ENCODE peak calls at places on chromosome 10, in eight cellular contexts. E is HCT116; M is aorta; R is WTC11; V is stimulated activated CD8-positive, alpha-beta memory T cell treated with anti-CD3 and anti-CD28 coated beads, Interleukin-2, amount 100 ng/mL, for 1 hour; Q is CD4-positive, alpha-beta T cell; O is neuronal stem cell; F is dermis blood vessel endothelial cell. A is an unnamed sample.

GRCh38 chr10:557792-558328 is 131.6 kb downstream of the DIP2C start:
- DNase-seq in F (no peak), V (no peak), O (no peak), E (peak), R (peak), M (no peak), Q (no peak), A (peak)

GRCh38 chr10:70664702-70665195 is 7.6 kb upstream of the ADAMTS14 start:
- DNase-seq in R (no peak), O (no peak), Q (no peak), E (no peak), M (no peak), F (no peak), V (no peak), A (peak)

GRCh38 chr10:14839305-14839695 is 1.2 kb downstream of the HSPA14 start:
- DNase-seq in R (no peak), M (no peak), V (no peak), F (peak), Q (no peak), O (no peak), E (no peak), A (no peak)

GRCh38 chr10:123009105-123009805 is 449 bp downstream of the ACADSB start:
- DNase-seq in V (peak), E (no peak), Q (no peak), M (peak), F (peak), O (peak), R (peak), A (no peak)

GRCh38 chr10:129258570-129258969 is 208.5 kb upstream of the MGMT start:
- DNase-seq in O (no peak), E (no peak), M (no peak), R (no peak), V (no peak), F (peak), Q (no peak), A (no peak)

GRCh38 chr10:113746188-113746950 is 5.1 kb upstream of the PLEKHS1 start:
- DNase-seq in R (no peak), V (no peak), Q (no peak), F (no peak), E (no peak), M (no peak), O (no peak), A (peak)

GRCh38 chr10:69685426-69685801 is 55.4 kb downstream of the FAM241B start:
- DNase-seq in E (no peak), O (no peak), R (no peak), V (no peak), M (no peak), F (no peak), Q (no peak), A (no peak)

GRCh38 chr10:101986277-101986971 is 69.5 kb downstream of the ARMH3 start:
- DNase-seq in R (no peak), E (no peak), V (no peak), F (peak), M (peak), O (no peak), Q (no peak), A (no peak)

GRCh38 chr10:52877453-52877852 is 104.9 kb upstream of the MBL2 start:
- DNase-seq in V (no peak), M (no peak), E (no peak), R (no peak), Q (no peak), O (no peak), F (no peak), A (no peak)

GRCh38 chr10:1206101-1206500 is 149.9 kb downstream of the WDR37 start:
- DNase-seq in O (no peak), V (no peak), E (no peak), M (no peak), Q (no peak), R (no peak), F (no peak), A (no peak)

GRCh38 chr10:101972761-101973160 is 83.2 kb downstream of the ARMH3 start:
- DNase-seq in E (no peak), O (no peak), R (no peak), Q (no peak), F (no peak), M (no peak), V (no peak), A (peak)

GRCh38 chr10:10677479-10677878 is 340.2 kb upstream of the CELF2 start:
- DNase-seq in F (peak), O (peak), M (peak), R (peak), Q (peak), V (no peak), E (no peak), A (peak)

GRCh38 chr10:96170212-96170611 is 40.1 kb downstream of the ZNF518A start:
- DNase-seq in R (no peak), M (no peak), E (no peak), O (no peak), Q (no peak), V (no peak), F (no peak), A (no peak)

GRCh38 chr10:109591631-109592030 is 331.7 kb downstream of the XPNPEP1 start:
- DNase-seq in E (no peak), F (no peak), R (no peak), M (no peak), O (no peak), V (no peak), Q (no peak), A (no peak)

GRCh38 chr10:96863922-96864543 is 31.9 kb downstream of the LCOR start:
- DNase-seq in O (no peak), Q (no peak), V (no peak), M (no peak), E (peak), R (no peak), F (peak), A (peak)

GRCh38 chr10:32446701-32447406 is 914 bp downstream of the CCDC7 start:
- DNase-seq in E (peak), M (no peak), V (no peak), F (peak), Q (no peak), R (no peak), O (no peak), A (no peak)

GRCh38 chr10:99836711-99837110 is 54.3 kb downstream of the ABCC2 start:
- DNase-seq in O (no peak), E (no peak), M (no peak), V (no peak), R (no peak), F (no peak), Q (no peak), A (no peak)

GRCh38 chr10:14532473-14533251 is 201.9 kb upstream of the FRMD4A start:
- DNase-seq in E (no peak), M (no peak), V (no peak), F (peak), R (no peak), Q (no peak), O (no peak), A (no peak)

GRCh38 chr10:95242581-95243317 is 48.1 kb downstream of the PDLIM1 start:
- DNase-seq in M (no peak), V (no peak), Q (no peak), F (peak), R (peak), E (no peak), O (peak), A (peak)

GRCh38 chr10:60818134-60818770 is 40.0 kb downstream of the CDK1 start:
- DNase-seq in O (no peak), V (no peak), R (no peak), F (no peak), E (no peak), Q (no peak), M (no peak), A (no peak)

GRCh38 chr10:91635401-91636400 is 2.8 kb upstream of the PPP1R3C start:
- DNase-seq in M (peak), F (peak), O (peak), E (peak), R (peak), Q (peak), V (no peak), A (peak)

GRCh38 chr10:12350167-12350872 is 973 bp downstream of the CAMK1D start:
- DNase-seq in R (peak), V (peak), M (peak), E (no peak), Q (peak), O (peak), F (peak), A (no peak)

GRCh38 chr10:94500063-94500462 is 45.5 kb upstream of the HELLS start:
- DNase-seq in Q (no peak), O (no peak), E (no peak), V (no peak), M (no peak), F (peak), R (no peak), A (peak)

GRCh38 chr10:131769691-131770090 is 131.1 kb upstream of the PPP2R2D start:
- DNase-seq in E (no peak), Q (no peak), M (no peak), V (no peak), O (no peak), R (no peak), F (no peak), A (no peak)

GRCh38 chr10:116796910-116797513 is 52.3 kb upstream of the ENO4 start:
- DNase-seq in R (peak), E (peak), V (peak), Q (peak), F (peak), O (peak), M (peak), A (peak)

GRCh38 chr10:30357075-30357801 is 8.2 kb upstream of the MTPAP start:
- DNase-seq in R (no peak), Q (no peak), V (no peak), F (no peak), O (no peak), E (no peak), M (no peak), A (no peak)

GRCh38 chr10:100970914-100971811 is 1.9 kb downstream of the SEMA4G start:
- DNase-seq in E (no peak), Q (no peak), O (no peak), V (no peak), F (no peak), M (no peak), R (no peak), A (no peak)

GRCh38 chr10:101769541-101770180 is 6.3 kb downstream of the FGF8 start:
- DNase-seq in O (no peak), V (no peak), E (no peak), M (no peak), Q (no peak), R (no peak), F (no peak), A (no peak)

GRCh38 chr10:132891994-132892393 is 50.4 kb downstream of the CFAP46 start:
- DNase-seq in F (no peak), Q (no peak), E (no peak), O (no peak), R (no peak), V (no peak), M (no peak), A (no peak)

GRCh38 chr10:132677096-132677904 is 108.6 kb downstream of the NKX6-2 start:
- DNase-seq in E (no peak), Q (no peak), F (no peak), O (no peak), V (no peak), R (peak), M (peak), A (no peak)

GRCh38 chr10:70357447-70358035 is 24.9 kb downstream of the LRRC20 start:
- DNase-seq in Q (no peak), E (no peak), O (no peak), V (no peak), F (no peak), R (no peak), M (peak), A (no peak)

GRCh38 chr10:118564114-118564513 is 31.3 kb downstream of the PRLHR start:
- DNase-seq in E (no peak), R (no peak), M (no peak), O (no peak), Q (no peak), F (no peak), V (no peak), A (no peak)

GRCh38 chr10:86295791-86296190 is 70.8 kb downstream of the GRID1 start:
- DNase-seq in O (no peak), F (no peak), V (no peak), R (no peak), Q (no peak), M (no peak), E (no peak), A (no peak)

GRCh38 chr10:112160834-112161233 is 22.7 kb downstream of the GPAM start:
- DNase-seq in V (no peak), R (no peak), Q (no peak), E (no peak), O (no peak), F (no peak), M (no peak), A (no peak)

GRCh38 chr10:62081322-62081945 is 179.9 kb downstream of the ARID5B start:
- DNase-seq in M (no peak), F (peak), R (no peak), O (no peak), E (no peak), Q (no peak), V (no peak), A (no peak)

GRCh38 chr10:58512470-58513188 is at the start of gene BICC1:
- DNase-seq in M (peak), R (peak), V (no peak), F (peak), O (peak), E (no peak), Q (no peak), A (no peak)

GRCh38 chr10:43137701-43137970 is 609 bp upstream of the CSGALNACT2 start:
- DNase-seq in Q (no peak), O (peak), V (no peak), M (peak), F (peak), E (no peak), R (no peak), A (no peak)

GRCh38 chr10:62812672-62813439 is 3.3 kb downstream of the EGR2 start:
- DNase-seq in Q (no peak), V (no peak), F (no peak), M (no peak), E (no peak), O (no peak), R (no peak), A (no peak)

GRCh38 chr10:109961181-109962001 is 38.1 kb upstream of the XPNPEP1 start:
- DNase-seq in V (no peak), R (no peak), M (no peak), F (peak), E (no peak), O (no peak), Q (no peak), A (no peak)

A was measured in COLO829.